ENCODE peak calls at places on chromosomes 3 and 15, in eight cellular contexts. D, T, L, X, S, O, H and R are unnamed samples. For H3K27me3, the result is how much of the 10 kb centered on the place peaks cover.

GRCh38 chr15:25242957-25243799 is 195.6 kb downstream of the UBE3A start:
- DNase-seq in S (no peak), L (no peak), X (peak), O (peak), D (no peak), H (no peak), T (no peak), R (no peak)

GRCh38 chr3:171055336-171056178 is 29.0 kb upstream of the SLC2A2 start:
- DNase-seq in L (no peak), O (no peak), S (no peak), X (no peak), T (no peak), H (no peak), D (peak), R (no peak)

GRCh38 chr3:114406286-114406685 is 112.5 kb downstream of the TIGIT start:
- DNase-seq in X (no peak), L (no peak), D (no peak), T (no peak), H (no peak), S (no peak), O (no peak), R (no peak)

GRCh38 chr3:57974796-57975388 is 33.3 kb upstream of the FLNB start:
- DNase-seq in T (no peak), D (peak), L (peak), H (no peak), S (no peak), X (no peak), O (no peak), R (peak)

GRCh38 chr3:17515445-17516227 is 226.8 kb downstream of the TBC1D5 start:
- DNase-seq in T (no peak), O (no peak), D (no peak), H (no peak), S (no peak), X (no peak), L (no peak), R (no peak)

GRCh38 chr3:126127904-126128303 is 44.0 kb upstream of the SLC41A3 start:
- DNase-seq in O (no peak), D (no peak), L (no peak), T (no peak), S (no peak), X (peak), H (no peak), R (peak)

GRCh38 chr15:67066041-67067021 is 929 bp downstream of the SMAD3 start:
- DNase-seq in X (no peak), O (no peak), L (no peak), S (no peak), D (no peak), H (peak), T (peak), R (peak)

GRCh38 chr15:72230197-72231065 is 559 bp downstream of the PKM start:
- DNase-seq in X (peak), O (peak), S (peak), L (no peak), D (peak), H (peak), T (peak), R (peak)

GRCh38 chr3:98750520-98750919 is 12.6 kb upstream of the ST3GAL6 start:
- DNase-seq in L (no peak), S (no peak), H (no peak), T (no peak), X (no peak), D (peak), O (no peak), R (no peak)

GRCh38 chr15:85044251-85044853 is 62.7 kb downstream of the PDE8A start:
- DNase-seq in X (no peak), S (no peak), O (peak), L (peak), D (peak), H (no peak), T (peak), R (peak)

GRCh38 chr3:61593630-61594029 is 32.3 kb downstream of the PTPRG start:
- DNase-seq in X (no peak), D (no peak), T (no peak), S (no peak), O (no peak), H (no peak), L (no peak), R (no peak)

GRCh38 chr3:141753399-141753798 is 9.8 kb upstream of the GRK7 start:
- DNase-seq in D (no peak), O (no peak), T (no peak), L (no peak), H (no peak), S (no peak), X (no peak), R (no peak)

GRCh38 chr15:93870583-93870982 is 360.8 kb upstream of the MCTP2 start:
- DNase-seq in X (no peak), D (no peak), S (no peak), T (no peak), H (no peak), L (no peak), O (no peak), R (no peak)

GRCh38 chr3:194150252-194150934 is 14.4 kb downstream of the HES1 start:
- DNase-seq in D (peak), O (no peak), X (no peak), H (no peak), T (no peak), S (no peak), L (no peak), R (no peak)

GRCh38 chr3:138686771-138687221 is 78.2 kb downstream of the FAIM start:
- DNase-seq in X (no peak), D (peak), L (no peak), S (peak), T (peak), O (no peak), H (no peak), R (no peak)

GRCh38 chr15:49865925-49866757 is 245.3 kb downstream of the DTWD1 start:
- DNase-seq in H (no peak), D (peak), L (peak), S (no peak), O (no peak), X (no peak), T (no peak), R (no peak)

GRCh38 chr3:134917631-134918030 is 122.6 kb downstream of the EPHB1 start:
- DNase-seq in T (no peak), D (peak), O (no peak), H (no peak), X (no peak), S (no peak), L (no peak), R (no peak)

GRCh38 chr3:127144631-127145030 is 48.3 kb upstream of the PRR23E start:
- DNase-seq in O (no peak), S (no peak), D (no peak), X (no peak), L (no peak), T (no peak), H (no peak), R (no peak)

GRCh38 chr3:86815880-86816279 is 175.1 kb downstream of the VGLL3 start:
- DNase-seq in H (no peak), T (no peak), L (no peak), D (no peak), S (no peak), O (no peak), X (no peak), R (no peak)

GRCh38 chr3:159850481-159850880 is 138.2 kb upstream of the IL12A start:
- DNase-seq in X (no peak), D (no peak), O (no peak), T (no peak), L (no peak), S (no peak), H (no peak), R (no peak)

GRCh38 chr3:159897331-159898075 is 91.1 kb upstream of the IL12A start:
- DNase-seq in D (no peak), H (no peak), X (no peak), O (no peak), L (no peak), T (no peak), S (no peak), R (no peak)

GRCh38 chr3:172446198-172446597 is 2.1 kb downstream of the GHSR start:
- DNase-seq in O (no peak), T (no peak), S (no peak), X (no peak), L (no peak), H (no peak), D (no peak), R (no peak)
- H3K27me3 ChIP-seq in O (under half), T (half or more), S (under half), X (half or more), L (half or more), H (under half), D (under half), R (half or more)

DNA sequence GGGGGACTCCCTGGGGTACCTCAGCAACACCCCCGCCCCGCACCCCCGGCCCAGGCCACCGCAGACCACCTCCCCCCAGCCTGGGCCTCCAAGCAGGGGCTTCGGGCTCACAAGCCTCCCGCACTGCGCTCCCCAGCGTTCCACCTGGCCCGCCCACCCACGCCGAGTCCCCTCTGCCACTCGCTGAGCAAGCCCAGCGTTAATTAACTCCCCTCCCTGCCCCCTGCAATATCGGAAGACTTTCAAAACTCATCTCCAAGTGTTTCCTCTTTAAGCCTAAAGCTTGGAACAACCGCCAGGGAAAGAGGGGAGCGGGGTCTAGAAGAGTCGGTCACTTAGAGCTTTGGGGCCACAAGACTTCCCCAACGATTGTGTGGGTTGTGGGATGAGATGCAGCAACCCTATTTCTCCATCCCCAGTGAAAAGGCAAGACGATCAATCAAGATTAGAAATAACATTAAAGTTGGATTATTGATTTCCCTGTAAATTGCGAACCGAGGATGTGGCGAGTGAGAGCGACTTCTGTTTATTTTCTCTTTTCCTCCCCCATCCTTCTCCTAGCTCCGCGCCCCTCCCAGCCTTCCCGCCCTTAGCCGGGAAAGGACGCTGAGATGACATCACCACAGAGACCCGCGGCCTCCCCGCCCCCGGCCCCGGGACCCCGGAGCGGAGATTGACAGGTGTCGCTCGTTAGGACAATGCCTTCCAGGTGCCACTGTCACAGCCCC is 30.2 kb downstream of the NR2F2 start:
- DNase-seq in O (no peak), L (no peak), D (no peak), X (no peak), S (no peak), T (no peak), H (peak), R (peak)
- H3K27me3 ChIP-seq in O (under half), L (half or more), D (under half), X (half or more), S (under half), T (half or more), H (under half), R (half or more)

GRCh38 chr15:69107025-69107620 is 53.3 kb upstream of the GLCE start:
- DNase-seq in L (no peak), S (no peak), O (no peak), H (no peak), X (no peak), D (peak), T (no peak), R (no peak)
- H3K27me3 ChIP-seq in L (half or more), S (under half), O (under half), H (under half), X (under half), D (under half), T (under half), R (under half)

DNA sequence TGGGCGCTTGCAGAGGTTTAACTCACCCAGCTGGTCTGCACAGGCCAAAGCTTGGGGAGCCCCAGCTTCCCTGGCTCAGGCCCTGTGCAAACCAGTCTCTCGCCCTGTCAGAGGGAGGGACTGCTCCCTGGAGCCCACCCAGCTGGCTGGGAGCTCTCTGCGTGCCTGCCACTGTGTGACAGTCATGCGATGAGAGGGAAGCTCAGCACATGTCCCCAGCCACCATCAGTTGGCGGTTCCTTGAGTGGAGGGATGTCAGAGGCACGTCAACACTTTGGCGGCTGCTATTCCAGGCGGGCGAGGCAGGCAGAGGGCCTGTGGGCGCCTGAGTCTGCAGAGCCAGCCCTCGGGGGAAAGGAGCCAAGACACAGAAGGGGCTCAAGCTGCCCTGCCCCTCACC is 324.6 kb downstream of the UACA start:
- DNase-seq in O (no peak), H (no peak), X (no peak), T (peak), S (no peak), L (no peak), D (no peak), R (no peak)
- H3K27me3 ChIP-seq in O (under half), H (under half), X (under half), T (under half), S (under half), L (half or more), D (under half), R (under half)

DNA sequence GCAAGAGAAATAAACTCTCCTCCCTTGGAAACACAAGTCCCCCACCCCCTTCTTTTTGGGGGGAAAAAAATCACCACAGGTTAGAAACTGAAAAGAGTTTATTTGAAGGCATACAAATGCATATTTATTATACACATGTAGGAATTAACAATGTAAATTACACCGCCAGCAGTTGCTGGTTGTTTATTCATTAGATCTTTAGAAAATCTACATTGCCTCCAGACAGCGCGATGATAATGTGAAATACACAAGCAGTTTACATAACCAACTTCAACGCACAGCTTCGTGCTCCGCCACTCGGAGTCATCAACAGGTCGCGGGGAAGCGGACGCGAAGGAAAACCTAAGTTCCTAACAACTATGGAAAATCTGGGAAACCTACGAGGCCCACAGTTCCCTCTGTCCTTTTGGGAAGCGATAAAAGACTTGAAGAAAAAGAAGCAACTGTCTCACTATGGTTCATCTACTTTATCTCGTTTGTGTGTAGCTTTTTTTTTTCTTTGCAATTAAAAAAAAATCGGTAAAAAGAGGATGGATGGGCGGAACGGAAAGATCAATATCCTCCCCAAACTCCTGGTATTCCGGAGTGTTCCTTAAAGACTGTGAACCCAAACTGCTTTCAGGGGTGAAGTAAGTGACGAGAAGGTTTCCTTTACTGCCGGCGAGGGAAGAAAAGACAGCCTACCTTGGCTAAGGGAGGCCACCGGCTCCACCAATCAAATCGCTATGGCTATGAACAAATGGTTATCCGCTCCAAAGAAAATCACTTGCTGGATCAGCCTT is 8.4 kb upstream of the FOXB1 start:
- DNase-seq in D (no peak), H (peak), O (no peak), X (no peak), S (no peak), T (no peak), L (no peak), R (peak)
- H3K27me3 ChIP-seq in D (half or more), H (under half), O (half or more), X (half or more), S (under half), T (half or more), L (half or more), R (half or more)

GRCh38 chr15:65996901-65997300 is 127.6 kb downstream of the RAB11A start:
- DNase-seq in D (no peak), L (no peak), T (no peak), O (no peak), H (no peak), X (no peak), S (no peak), R (no peak)
- H3K27me3 ChIP-seq in D (under half), L (half or more), T (under half), O (half or more), H (under half), X (under half), S (under half), R (under half)

DNA sequence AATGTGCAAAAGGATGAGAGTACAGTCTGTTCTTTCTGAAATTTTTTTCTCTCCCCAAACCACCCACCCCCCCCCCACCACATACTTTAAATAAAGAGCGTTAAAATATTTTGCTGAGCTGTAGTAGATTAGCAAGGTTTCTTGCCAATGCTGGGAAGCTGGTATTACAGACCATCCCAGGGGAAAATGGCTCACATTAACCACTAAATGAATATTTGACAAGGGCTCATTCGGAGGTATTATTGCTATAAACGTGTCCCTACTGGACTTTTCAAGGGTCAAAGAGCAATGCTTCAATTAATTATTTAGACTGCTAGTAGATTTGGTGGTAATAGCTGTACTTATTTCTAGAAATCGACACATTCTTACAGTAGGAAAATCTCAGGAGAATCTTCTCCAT is 5.2 kb downstream of the SOX2 start:
- DNase-seq in T (no peak), D (peak), H (no peak), L (no peak), O (no peak), S (no peak), X (no peak), R (no peak)
- H3K27me3 ChIP-seq in T (half or more), D (under half), H (under half), L (half or more), O (half or more), S (under half), X (half or more), R (half or more)

DNA sequence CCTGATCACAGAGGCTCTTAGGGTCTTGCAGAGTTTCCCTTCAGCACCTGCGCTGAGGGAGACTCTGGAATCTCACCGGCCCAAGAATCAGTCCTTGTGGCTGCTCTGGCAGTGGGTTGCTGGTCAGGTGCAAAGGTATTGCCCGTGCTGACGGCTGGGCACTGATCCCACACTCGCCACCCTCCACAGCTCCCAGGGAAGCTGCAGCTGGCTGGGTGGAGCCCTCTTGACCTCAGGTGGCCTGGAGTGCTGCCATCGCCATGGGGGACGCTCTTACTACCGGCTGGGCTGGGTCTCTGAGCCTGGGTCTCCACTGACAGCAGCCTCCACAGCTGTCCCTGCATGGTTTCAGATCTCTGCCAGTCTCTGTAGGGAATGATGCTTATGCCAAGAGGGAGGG is 52.6 kb upstream of the EPHB3 start:
- DNase-seq in S (no peak), X (no peak), T (no peak), L (no peak), D (no peak), O (no peak), H (no peak), R (no peak)
- H3K27me3 ChIP-seq in S (under half), X (under half), T (half or more), L (half or more), D (under half), O (half or more), H (under half), R (half or more)